ENCODE peak calls at places on chromosomes 1 and 21, in five cellular contexts. G is hepatocyte, D is cardiac muscle cell, M is progenitor cell of endocrine pancreas, N is AG10803. Z is an unnamed sample.
A peak's percentile ranks its signal among the peaks of the same experiment; 100 is the strongest.

GRCh38 chr1:201250326-201251011 is 32.8 kb upstream of the PKP1 start:
- DNase-seq in G (no peak), D (no peak), M (no peak), N (no peak), Z (no peak)

GRCh38 chr1:205247130-205247921 is 19.6 kb downstream of the TMCC2 start:
- DNase-seq in G (no peak), D (no peak), M (no peak), N (no peak), Z (no peak)

GRCh38 chr1:12600880-12601633 is 17.0 kb downstream of the DHRS3 start:
- DNase-seq in G (peak; percentile 61), D (peak; percentile 40), M (no peak), N (no peak), Z (no peak)

GRCh38 chr21:40130476-40130875 is 263.2 kb downstream of the PCP4 start:
- DNase-seq in G (no peak), D (no peak), M (no peak), N (no peak), Z (no peak)

GRCh38 chr1:159752135-159752580 is 28.6 kb upstream of the DUSP23 start:
- DNase-seq in G (peak; percentile 7), D (no peak), M (no peak), N (peak; percentile 98), Z (no peak)

GRCh38 chr1:206569548-206569947 is 42.7 kb downstream of the EIF2D start:
- DNase-seq in G (no peak), D (no peak), M (no peak), N (no peak), Z (no peak)

GRCh38 chr1:225482489-225482950 is 54.7 kb upstream of the LBR start:
- DNase-seq in G (no peak), D (no peak), M (no peak), N (peak; percentile 82), Z (no peak)

GRCh38 chr1:110308247-110308646 is 30.9 kb upstream of the RBM15 start:
- DNase-seq in G (no peak), D (no peak), M (no peak), N (peak; percentile 81), Z (no peak)

GRCh38 chr1:37605061-37605650 is 9.4 kb upstream of the GNL2 start:
- DNase-seq in G (no peak), D (no peak), M (no peak), N (no peak), Z (no peak)

GRCh38 chr1:185345913-185346717 is 29.1 kb upstream of the IVNS1ABP start:
- DNase-seq in G (no peak), D (no peak), M (no peak), N (no peak), Z (no peak)

GRCh38 chr1:18630511-18631495 is at the start of gene PAX7:
- DNase-seq in G (no peak), D (peak; percentile 47), M (no peak), N (no peak), Z (no peak)

GRCh38 chr21:44279621-44280260 is 5.9 kb upstream of the AIRE start:
- DNase-seq in G (no peak), D (no peak), M (no peak), N (no peak), Z (no peak)

GRCh38 chr1:3604468-3604974 is 6.8 kb downstream of the MEGF6 start:
- DNase-seq in G (no peak), D (no peak), M (no peak), N (no peak), Z (no peak)

GRCh38 chr1:34049994-34050393 is 115.0 kb downstream of the CSMD2 start:
- DNase-seq in G (no peak), D (no peak), M (no peak), N (no peak), Z (no peak)

GRCh38 chr1:107413951-107414350 is 273.1 kb downstream of the NTNG1 start:
- DNase-seq in G (no peak), D (no peak), M (no peak), N (peak; percentile 15), Z (no peak)

GRCh38 chr21:20451051-20451450 is 547.2 kb upstream of the NCAM2 start:
- DNase-seq in G (no peak), D (no peak), M (no peak), N (no peak), Z (peak; percentile 75)

GRCh38 chr1:235783148-235783776 is 83.4 kb downstream of the LYST start:
- DNase-seq in G (peak; percentile 53), D (peak; percentile 31), M (no peak), N (peak; percentile 61), Z (peak; percentile 17)

GRCh38 chr21:33975548-33976081 is 60.0 kb upstream of the ATP5PO start:
- DNase-seq in G (peak; percentile 24), D (no peak), M (no peak), N (peak; percentile 20), Z (no peak)

GRCh38 chr21:45949928-45950739 is 31.4 kb upstream of the COL6A1 start:
- DNase-seq in G (no peak), D (no peak), M (no peak), N (no peak), Z (no peak)

GRCh38 chr1:85617582-85618237 is 37.1 kb downstream of the CCN1 start:
- DNase-seq in G (no peak), D (no peak), M (no peak), N (peak; percentile 91), Z (no peak)

DNA sequence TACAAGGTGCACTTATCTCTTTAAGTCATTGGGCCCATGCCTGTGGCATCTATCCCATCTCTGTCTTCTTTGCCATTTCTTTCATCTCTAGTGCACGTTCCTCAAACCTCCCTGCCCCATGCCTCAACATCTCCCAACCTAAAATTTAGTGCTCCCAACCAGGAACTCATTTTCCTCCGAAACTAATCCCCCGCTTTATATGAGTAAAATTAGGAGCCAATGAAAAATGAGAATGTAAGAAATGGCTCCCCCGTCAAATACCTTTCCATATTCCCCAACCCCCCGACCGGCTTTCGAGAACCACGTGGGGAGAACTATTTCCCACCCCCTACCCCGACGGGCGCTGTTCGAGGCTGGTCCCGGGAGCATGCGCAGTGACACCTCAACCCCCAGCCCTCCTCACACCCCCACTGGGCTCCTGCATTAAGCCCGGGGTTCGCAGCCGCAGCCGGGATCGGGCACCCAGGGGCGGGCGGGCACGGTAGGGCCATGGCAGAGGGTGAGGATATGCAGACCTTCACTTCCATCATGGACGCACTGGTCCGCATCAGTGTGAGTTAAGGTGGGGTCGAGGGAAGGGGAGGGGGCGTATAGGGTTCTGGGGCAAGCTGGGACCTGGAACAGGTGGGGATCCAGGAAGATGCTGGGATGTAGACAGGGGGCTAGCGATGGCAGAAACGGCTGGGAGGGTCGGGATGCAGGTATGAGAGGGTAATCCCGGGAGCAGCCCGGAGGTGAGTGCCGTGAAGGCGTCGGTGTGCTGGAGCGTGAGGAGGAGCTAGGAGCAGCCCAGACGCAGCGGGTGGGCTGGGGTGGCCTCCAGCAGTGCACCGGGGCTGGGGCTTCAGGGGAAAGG is at the start of gene TRIM46:
- DNase-seq in G (peak; percentile 48), D (no peak), M (no peak), N (peak; percentile 47), Z (no peak)
- TF ChIP-seq CTCF in G (no peak), D (no peak), M (no peak), N (no peak), Z (no peak)

DNA sequence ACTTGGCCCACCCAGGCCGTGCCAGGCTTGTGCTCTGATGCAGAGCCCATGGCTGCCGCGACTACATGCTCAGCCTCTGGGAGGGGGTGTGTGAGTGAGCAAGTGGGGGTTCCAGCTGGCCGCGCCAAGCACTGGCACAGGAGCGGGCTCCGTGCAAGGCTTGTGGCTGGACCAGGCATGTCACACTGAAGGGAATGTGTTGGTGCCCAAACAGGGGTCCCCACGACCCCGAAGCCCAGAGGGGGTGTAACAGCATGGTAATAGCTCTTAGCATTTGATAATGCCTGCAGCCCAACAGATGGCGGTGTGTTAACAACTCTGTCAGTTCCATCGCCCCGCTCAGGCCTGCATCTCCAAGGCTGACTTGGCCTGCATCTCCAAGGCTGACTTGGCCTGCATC is 38.3 kb upstream of the CD46 start:
- DNase-seq in G (no peak), D (no peak), M (no peak), N (no peak), Z (no peak)
- TF ChIP-seq CTCF in G (no peak), D (no peak), M (no peak), N (no peak), Z (no peak)

DNA sequence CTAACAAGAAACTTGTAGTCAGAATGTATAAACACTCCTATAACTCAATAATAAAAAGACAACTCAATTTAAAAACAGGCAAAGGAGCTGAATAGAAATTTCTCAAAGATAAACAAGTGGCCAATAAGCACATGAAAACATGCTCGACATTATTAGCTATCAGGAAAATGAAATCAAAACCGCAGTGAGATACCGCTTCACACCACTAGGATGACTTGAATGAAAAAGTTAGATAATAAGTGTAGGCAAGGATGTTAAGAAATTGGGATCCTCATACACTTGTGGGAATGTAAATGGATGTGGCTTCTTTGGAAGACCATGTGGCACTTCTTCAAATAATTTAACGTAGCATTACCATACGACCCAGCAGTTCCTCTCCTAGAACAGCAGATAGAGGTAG is 8.9 kb downstream of the RALGPS2 start:
- DNase-seq in G (no peak), D (no peak), M (no peak), N (no peak), Z (no peak)
- TF ChIP-seq CTCF in G (no peak), D (peak; percentile 27), M (peak; percentile 37), N (no peak), Z (peak; percentile 8)

GRCh38 chr21:26001356-26001755 is 169.2 kb downstream of the APP start:
- DNase-seq in G (no peak), D (no peak), M (no peak), N (no peak), Z (no peak)

GRCh38 chr21:26003428-26003827 is 167.1 kb downstream of the APP start:
- DNase-seq in G (no peak), D (no peak), M (no peak), N (no peak), Z (no peak)

GRCh38 chr21:25995283-25995682 is 175.3 kb downstream of the APP start:
- DNase-seq in G (no peak), D (no peak), M (no peak), N (no peak), Z (no peak)

GRCh38 chr21:25997788-25998611 is 172.6 kb downstream of the APP start:
- DNase-seq in G (peak; percentile 22), D (peak; percentile 18), M (peak; percentile 31), N (no peak), Z (no peak)

GRCh38 chr21:25999935-26000582 is 170.5 kb downstream of the APP start:
- DNase-seq in G (no peak), D (no peak), M (no peak), N (no peak), Z (no peak)
- TF ChIP-seq CTCF in G (no peak), D (no peak), M (no peak), N (no peak), Z (no peak)

GRCh38 chr21:25361097-25361496 is 246.2 kb downstream of the MRPL39 start:
- DNase-seq in G (no peak), D (no peak), M (no peak), N (no peak), Z (no peak)

GRCh38 chr21:25362375-25363267 is 244.7 kb downstream of the MRPL39 start:
- DNase-seq in G (no peak), D (no peak), M (no peak), N (no peak), Z (no peak)

GRCh38 chr21:25359724-25360123 is 247.6 kb downstream of the MRPL39 start:
- DNase-seq in G (no peak), D (no peak), M (no peak), N (no peak), Z (no peak)

GRCh38 chr21:25361765-25362164 is 245.5 kb downstream of the MRPL39 start:
- DNase-seq in G (no peak), D (no peak), M (no peak), N (no peak), Z (no peak)

GRCh38 chr21:25360593-25360992 is 246.7 kb downstream of the MRPL39 start:
- DNase-seq in G (no peak), D (no peak), M (no peak), N (no peak), Z (no peak)
- TF ChIP-seq CTCF in G (no peak), D (peak; percentile 22), M (peak; percentile 8), N (peak; percentile 42), Z (peak; percentile 36)